ENCODE peak calls at places on chromosomes 2 and 18, in nine cellular contexts. One of them, this sample, is unnamed.

GRCh38 chr18:37709740-37710139 is 144.1 kb upstream of the CELF4 start:
- DNase-seq in K562: no peak
- DNase-seq in D721Med: no peak
- DNase-seq in Peyer's patch: no peak
- DNase-seq in kidney epithelial cell: no peak
- DNase-seq in HFFc6: no peak
- DNase-seq in coronary artery: no peak
- DNase-seq in ovary: no peak
- DNase-seq in fibroblast of lung: no peak
- DNase-seq in this sample: no peak

GRCh38 chr2:86020984-86021383 is 84.7 kb downstream of the POLR1A start:
- DNase-seq in HFFc6: no peak
- DNase-seq in fibroblast of lung: peak; percentile 69
- DNase-seq in coronary artery: peak; percentile 78
- DNase-seq in K562: no peak
- DNase-seq in ovary: no peak
- DNase-seq in D721Med: no peak
- DNase-seq in kidney epithelial cell: no peak
- DNase-seq in Peyer's patch: no peak
- DNase-seq in this sample: no peak

GRCh38 chr2:233423436-233423860 is 69.2 kb downstream of the DGKD start:
- DNase-seq in Peyer's patch: peak; percentile 11
- DNase-seq in K562: no peak
- DNase-seq in fibroblast of lung: no peak
- DNase-seq in D721Med: no peak
- DNase-seq in HFFc6: no peak
- DNase-seq in kidney epithelial cell: no peak
- DNase-seq in coronary artery: no peak
- DNase-seq in ovary: no peak
- DNase-seq in this sample: no peak

GRCh38 chr2:223222397-223222796 is 170.4 kb downstream of the KCNE4 start:
- DNase-seq in kidney epithelial cell: no peak
- DNase-seq in K562: no peak
- DNase-seq in coronary artery: no peak
- DNase-seq in D721Med: no peak
- DNase-seq in fibroblast of lung: no peak
- DNase-seq in Peyer's patch: no peak
- DNase-seq in HFFc6: no peak
- DNase-seq in ovary: no peak
- DNase-seq in this sample: no peak

GRCh38 chr18:63000839-63001238 is 285.5 kb downstream of the PHLPP1 start:
- DNase-seq in coronary artery: no peak
- DNase-seq in kidney epithelial cell: no peak
- DNase-seq in D721Med: no peak
- DNase-seq in K562: no peak
- DNase-seq in Peyer's patch: no peak
- DNase-seq in ovary: no peak
- DNase-seq in HFFc6: no peak
- DNase-seq in fibroblast of lung: no peak
- DNase-seq in this sample: no peak

GRCh38 chr2:85042330-85042729 is 71.4 kb downstream of the KCMF1 start:
- DNase-seq in Peyer's patch: no peak
- DNase-seq in ovary: no peak
- DNase-seq in coronary artery: no peak
- DNase-seq in K562: no peak
- DNase-seq in kidney epithelial cell: no peak
- DNase-seq in HFFc6: no peak
- DNase-seq in fibroblast of lung: no peak
- DNase-seq in D721Med: no peak
- DNase-seq in this sample: no peak

GRCh38 chr18:8987250-8987649 is 115.2 kb upstream of the NDUFV2 start:
- DNase-seq in HFFc6: no peak
- DNase-seq in K562: no peak
- DNase-seq in Peyer's patch: no peak
- DNase-seq in coronary artery: no peak
- DNase-seq in kidney epithelial cell: no peak
- DNase-seq in ovary: no peak
- DNase-seq in fibroblast of lung: no peak
- DNase-seq in D721Med: no peak
- DNase-seq in this sample: no peak

GRCh38 chr18:73136134-73136533 is 268.3 kb upstream of the NETO1 start:
- DNase-seq in fibroblast of lung: no peak
- DNase-seq in D721Med: no peak
- DNase-seq in coronary artery: no peak
- DNase-seq in K562: no peak
- DNase-seq in HFFc6: peak; percentile 42
- DNase-seq in Peyer's patch: no peak
- DNase-seq in ovary: no peak
- DNase-seq in kidney epithelial cell: peak; percentile 4
- DNase-seq in this sample: no peak

GRCh38 chr2:54666131-54666637 is 57.3 kb upstream of the EML6 start:
- DNase-seq in ovary: peak; percentile 46
- DNase-seq in Peyer's patch: no peak
- DNase-seq in fibroblast of lung: peak; percentile 87
- DNase-seq in D721Med: no peak
- DNase-seq in K562: no peak
- DNase-seq in HFFc6: peak; percentile 66
- DNase-seq in coronary artery: no peak
- DNase-seq in kidney epithelial cell: no peak
- DNase-seq in this sample: no peak

GRCh38 chr2:11203480-11203879 is 48.2 kb downstream of the SLC66A3 start:
- DNase-seq in ovary: no peak
- DNase-seq in kidney epithelial cell: no peak
- DNase-seq in fibroblast of lung: peak; percentile 46
- DNase-seq in coronary artery: no peak
- DNase-seq in HFFc6: peak; percentile 85
- DNase-seq in K562: no peak
- DNase-seq in Peyer's patch: no peak
- DNase-seq in D721Med: no peak
- DNase-seq in this sample: no peak

GRCh38 chr18:67367540-67367939 is 149.0 kb downstream of the DSEL start:
- DNase-seq in D721Med: no peak
- DNase-seq in Peyer's patch: no peak
- DNase-seq in ovary: no peak
- DNase-seq in coronary artery: no peak
- DNase-seq in K562: no peak
- DNase-seq in fibroblast of lung: no peak
- DNase-seq in kidney epithelial cell: no peak
- DNase-seq in HFFc6: no peak
- DNase-seq in this sample: no peak

GRCh38 chr2:119826370-119826961 is 66.7 kb downstream of the PTPN4 start:
- DNase-seq in ovary: no peak
- DNase-seq in HFFc6: peak; percentile 28
- DNase-seq in Peyer's patch: no peak
- DNase-seq in coronary artery: no peak
- DNase-seq in fibroblast of lung: peak; percentile 36
- DNase-seq in K562: peak; percentile 12
- DNase-seq in D721Med: no peak
- DNase-seq in kidney epithelial cell: no peak
- DNase-seq in this sample: peak; percentile 54

GRCh38 chr2:196293751-196294486 is 122.5 kb upstream of the STK17B start:
- DNase-seq in D721Med: no peak
- DNase-seq in fibroblast of lung: peak; percentile 90
- DNase-seq in K562: no peak
- DNase-seq in kidney epithelial cell: no peak
- DNase-seq in Peyer's patch: no peak
- DNase-seq in HFFc6: peak; percentile 89
- DNase-seq in ovary: no peak
- DNase-seq in coronary artery: no peak
- DNase-seq in this sample: no peak

GRCh38 chr2:231708773-231709635 is 679 bp downstream of the PTMA start:
- DNase-seq in fibroblast of lung: peak; percentile 40
- DNase-seq in ovary: peak; percentile 83
- DNase-seq in K562: peak; percentile 35
- DNase-seq in kidney epithelial cell: no peak
- DNase-seq in HFFc6: no peak
- DNase-seq in Peyer's patch: peak; percentile 25
- DNase-seq in coronary artery: peak; percentile 81
- DNase-seq in D721Med: no peak
- DNase-seq in this sample: peak; percentile 58
- TF ChIP-seq CTCF in fibroblast of lung: no peak
- TF ChIP-seq CTCF in ovary: peak; percentile 3
- TF ChIP-seq CTCF in K562: no peak
- TF ChIP-seq CTCF in kidney epithelial cell: no peak
- TF ChIP-seq CTCF in HFFc6: peak; percentile 40
- TF ChIP-seq CTCF in Peyer's patch: no peak
- TF ChIP-seq CTCF in coronary artery: no peak
- TF ChIP-seq CTCF in D721Med: no peak
- TF ChIP-seq CTCF in this sample: no peak

GRCh38 chr2:29632018-29632417 is 289.4 kb downstream of the ALK start:
- DNase-seq in coronary artery: no peak
- DNase-seq in D721Med: no peak
- DNase-seq in HFFc6: peak; percentile 33
- DNase-seq in kidney epithelial cell: no peak
- DNase-seq in K562: no peak
- DNase-seq in Peyer's patch: no peak
- DNase-seq in ovary: no peak
- DNase-seq in fibroblast of lung: no peak
- DNase-seq in this sample: no peak

GRCh38 chr2:29640360-29640759 is 281.0 kb downstream of the ALK start:
- DNase-seq in ovary: no peak
- DNase-seq in coronary artery: no peak
- DNase-seq in fibroblast of lung: no peak
- DNase-seq in HFFc6: no peak
- DNase-seq in Peyer's patch: no peak
- DNase-seq in kidney epithelial cell: no peak
- DNase-seq in K562: no peak
- DNase-seq in D721Med: no peak
- DNase-seq in this sample: no peak

GRCh38 chr2:29629495-29629894 is 291.9 kb downstream of the ALK start:
- DNase-seq in D721Med: no peak
- DNase-seq in kidney epithelial cell: no peak
- DNase-seq in K562: no peak
- DNase-seq in Peyer's patch: no peak
- DNase-seq in ovary: no peak
- DNase-seq in HFFc6: no peak
- DNase-seq in coronary artery: no peak
- DNase-seq in fibroblast of lung: no peak
- DNase-seq in this sample: no peak

GRCh38 chr2:29638641-29639040 is 282.7 kb downstream of the ALK start:
- DNase-seq in K562: no peak
- DNase-seq in D721Med: no peak
- DNase-seq in coronary artery: no peak
- DNase-seq in HFFc6: no peak
- DNase-seq in ovary: no peak
- DNase-seq in kidney epithelial cell: no peak
- DNase-seq in fibroblast of lung: no peak
- DNase-seq in Peyer's patch: no peak
- DNase-seq in this sample: no peak

GRCh38 chr2:29634918-29635317 is 286.5 kb downstream of the ALK start:
- DNase-seq in fibroblast of lung: no peak
- DNase-seq in ovary: no peak
- DNase-seq in Peyer's patch: no peak
- DNase-seq in D721Med: no peak
- DNase-seq in HFFc6: no peak
- DNase-seq in coronary artery: no peak
- DNase-seq in K562: no peak
- DNase-seq in kidney epithelial cell: no peak
- DNase-seq in this sample: no peak
- TF ChIP-seq CTCF in fibroblast of lung: no peak
- TF ChIP-seq CTCF in ovary: no peak
- TF ChIP-seq CTCF in Peyer's patch: no peak
- TF ChIP-seq CTCF in D721Med: no peak
- TF ChIP-seq CTCF in HFFc6: no peak
- TF ChIP-seq CTCF in coronary artery: no peak
- TF ChIP-seq CTCF in K562: no peak
- TF ChIP-seq CTCF in kidney epithelial cell: no peak
- TF ChIP-seq CTCF in this sample: no peak

GRCh38 chr18:13730486-13730885 is 4.0 kb downstream of the RNMT start:
- DNase-seq in D721Med: no peak
- DNase-seq in Peyer's patch: no peak
- DNase-seq in fibroblast of lung: no peak
- DNase-seq in K562: no peak
- DNase-seq in ovary: no peak
- DNase-seq in kidney epithelial cell: no peak
- DNase-seq in coronary artery: no peak
- DNase-seq in HFFc6: no peak
- DNase-seq in this sample: no peak

GRCh38 chr18:13725566-13726227 is 661 bp downstream of the FAM210A start:
- DNase-seq in fibroblast of lung: peak; percentile 10
- DNase-seq in D721Med: no peak
- DNase-seq in ovary: no peak
- DNase-seq in K562: no peak
- DNase-seq in kidney epithelial cell: no peak
- DNase-seq in Peyer's patch: no peak
- DNase-seq in HFFc6: no peak
- DNase-seq in coronary artery: no peak
- DNase-seq in this sample: no peak

GRCh38 chr18:13726972-13727331 is 479 bp downstream of the RNMT start:
- DNase-seq in coronary artery: no peak
- DNase-seq in fibroblast of lung: no peak
- DNase-seq in ovary: no peak
- DNase-seq in D721Med: no peak
- DNase-seq in K562: no peak
- DNase-seq in Peyer's patch: peak; percentile 43
- DNase-seq in kidney epithelial cell: no peak
- DNase-seq in HFFc6: peak; percentile 29
- DNase-seq in this sample: peak; percentile 56

DNA sequence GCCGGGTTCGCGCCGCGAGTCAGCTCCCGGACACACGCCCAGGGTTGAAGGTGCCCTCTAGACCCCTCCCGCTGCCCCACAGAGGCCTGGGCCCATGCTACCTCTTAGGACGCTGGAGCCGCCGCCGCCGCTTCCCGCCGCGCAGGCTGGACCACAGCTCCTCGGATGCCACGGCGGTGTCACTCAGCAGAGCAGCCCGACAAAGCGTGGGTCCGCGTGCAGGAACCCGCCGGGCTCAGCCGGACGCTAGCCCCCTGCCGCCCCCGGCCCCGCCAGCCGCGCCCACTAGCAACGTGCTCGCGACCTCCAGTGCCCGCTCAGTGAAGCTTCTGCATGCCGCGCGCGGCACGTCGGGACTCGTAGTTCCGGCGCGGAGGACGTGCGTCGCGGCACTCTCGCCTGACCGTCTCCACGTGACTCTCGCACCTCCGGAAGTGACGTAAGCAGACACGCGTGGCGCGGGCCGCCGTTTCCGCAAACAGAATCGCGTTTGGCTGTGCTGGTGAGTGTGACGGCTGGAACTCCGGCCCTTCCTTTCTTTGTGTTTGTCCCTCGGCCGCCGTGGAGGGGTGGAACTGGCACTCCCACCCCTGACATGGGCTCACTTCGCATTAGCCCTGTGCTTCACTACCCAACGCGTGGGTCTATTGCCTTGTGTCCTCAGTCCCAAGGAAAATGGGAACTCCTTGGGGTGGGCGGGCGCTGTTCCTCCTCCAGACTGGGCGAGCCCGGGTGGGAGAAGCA is at the start of the genes FAM210A and RNMT:
- DNase-seq in K562: peak; percentile 83
- DNase-seq in ovary: peak; percentile 95
- DNase-seq in HFFc6: peak; percentile 91
- DNase-seq in Peyer's patch: peak; percentile 95
- DNase-seq in D721Med: peak; percentile 59
- DNase-seq in fibroblast of lung: peak; percentile 96
- DNase-seq in kidney epithelial cell: peak; percentile 78
- DNase-seq in coronary artery: peak; percentile 97
- DNase-seq in this sample: peak; percentile 93
- TF ChIP-seq CTCF in K562: no peak
- TF ChIP-seq CTCF in ovary: no peak
- TF ChIP-seq CTCF in HFFc6: no peak
- TF ChIP-seq CTCF in Peyer's patch: no peak
- TF ChIP-seq CTCF in D721Med: peak; percentile 31
- TF ChIP-seq CTCF in fibroblast of lung: no peak
- TF ChIP-seq CTCF in kidney epithelial cell: no peak
- TF ChIP-seq CTCF in coronary artery: no peak
- TF ChIP-seq CTCF in this sample: no peak

GRCh38 chr2:72153924-72154323 is 6.3 kb upstream of the CYP26B1 start:
- DNase-seq in coronary artery: no peak
- DNase-seq in K562: no peak
- DNase-seq in Peyer's patch: no peak
- DNase-seq in HFFc6: no peak
- DNase-seq in fibroblast of lung: no peak
- DNase-seq in ovary: no peak
- DNase-seq in D721Med: no peak
- DNase-seq in kidney epithelial cell: no peak
- DNase-seq in this sample: no peak
- TF ChIP-seq CTCF in coronary artery: no peak
- TF ChIP-seq CTCF in K562: no peak
- TF ChIP-seq CTCF in Peyer's patch: no peak
- TF ChIP-seq CTCF in HFFc6: no peak
- TF ChIP-seq CTCF in fibroblast of lung: no peak
- TF ChIP-seq CTCF in ovary: no peak
- TF ChIP-seq CTCF in D721Med: no peak
- TF ChIP-seq CTCF in kidney epithelial cell: no peak
- TF ChIP-seq CTCF in this sample: no peak

This sample was measured in endothelial cell.